ENCODE peak calls at places on chromosomes 16 and 17, in seven cellular contexts. One of them, this sample, is unnamed.
A peak's percentile ranks its signal among the peaks of the same experiment; 100 is the strongest.

GRCh38 chr16:23491490-23492391 is 18.6 kb downstream of the GGA2 start:
- DNase-seq in fibroblast of lung: peak; percentile 64
- DNase-seq in PC-3: peak; percentile 69
- DNase-seq in bronchial epithelial cell: peak; percentile 71
- DNase-seq in HCT116: no peak
- DNase-seq in BJ: no peak
- DNase-seq in cardiac muscle cell: peak; percentile 18
- DNase-seq in this sample: no peak

GRCh38 chr17:61970030-61970429 is 42.2 kb upstream of the INTS2 start:
- DNase-seq in fibroblast of lung: no peak
- DNase-seq in PC-3: no peak
- DNase-seq in bronchial epithelial cell: no peak
- DNase-seq in HCT116: no peak
- DNase-seq in BJ: no peak
- DNase-seq in cardiac muscle cell: peak; percentile 15
- DNase-seq in this sample: no peak

GRCh38 chr17:1852327-1852726 is 22.5 kb downstream of the RPA1 start:
- DNase-seq in fibroblast of lung: no peak
- DNase-seq in PC-3: no peak
- DNase-seq in bronchial epithelial cell: no peak
- DNase-seq in HCT116: no peak
- DNase-seq in BJ: no peak
- DNase-seq in cardiac muscle cell: no peak
- DNase-seq in this sample: no peak

GRCh38 chr17:75504347-75505151 is 10.8 kb downstream of the CASKIN2 start:
- DNase-seq in fibroblast of lung: no peak
- DNase-seq in PC-3: peak; percentile 65
- DNase-seq in bronchial epithelial cell: peak; percentile 20
- DNase-seq in HCT116: no peak
- DNase-seq in BJ: no peak
- DNase-seq in cardiac muscle cell: no peak
- DNase-seq in this sample: no peak

GRCh38 chr17:64507418-64507766 is 615 bp downstream of the CEP95 start:
- DNase-seq in fibroblast of lung: peak; percentile 79
- DNase-seq in PC-3: peak; percentile 79
- DNase-seq in bronchial epithelial cell: peak; percentile 69
- DNase-seq in HCT116: no peak
- DNase-seq in BJ: peak; percentile 17
- DNase-seq in cardiac muscle cell: peak; percentile 79
- DNase-seq in this sample: no peak

GRCh38 chr17:6245301-6245810 is 175.2 kb downstream of the WSCD1 start:
- DNase-seq in fibroblast of lung: no peak
- DNase-seq in PC-3: no peak
- DNase-seq in bronchial epithelial cell: no peak
- DNase-seq in HCT116: no peak
- DNase-seq in BJ: no peak
- DNase-seq in cardiac muscle cell: no peak
- DNase-seq in this sample: no peak

GRCh38 chr16:55668337-55669281 is 12.8 kb downstream of the SLC6A2 start:
- DNase-seq in fibroblast of lung: peak; percentile 15
- DNase-seq in PC-3: peak; percentile 59
- DNase-seq in bronchial epithelial cell: peak; percentile 98
- DNase-seq in HCT116: no peak
- DNase-seq in BJ: peak; percentile 9
- DNase-seq in cardiac muscle cell: peak; percentile 15
- DNase-seq in this sample: no peak

GRCh38 chr16:89357460-89357859 is 132.9 kb downstream of the ANKRD11 start:
- DNase-seq in fibroblast of lung: no peak
- DNase-seq in PC-3: no peak
- DNase-seq in bronchial epithelial cell: no peak
- DNase-seq in HCT116: no peak
- DNase-seq in BJ: no peak
- DNase-seq in cardiac muscle cell: no peak
- DNase-seq in this sample: no peak

GRCh38 chr17:76816590-76817135 is 51.5 kb upstream of the MGAT5B start:
- DNase-seq in fibroblast of lung: peak; percentile 35
- DNase-seq in PC-3: peak; percentile 79
- DNase-seq in bronchial epithelial cell: peak; percentile 34
- DNase-seq in HCT116: peak; percentile 63
- DNase-seq in BJ: no peak
- DNase-seq in cardiac muscle cell: peak; percentile 70
- DNase-seq in this sample: no peak

GRCh38 chr17:37503148-37503547 is 13.5 kb downstream of the DUSP14 start:
- DNase-seq in fibroblast of lung: no peak
- DNase-seq in PC-3: no peak
- DNase-seq in bronchial epithelial cell: no peak
- DNase-seq in HCT116: no peak
- DNase-seq in BJ: no peak
- DNase-seq in cardiac muscle cell: no peak
- DNase-seq in this sample: no peak

GRCh38 chr16:31880322-31880979 is 6.8 kb downstream of the ZNF267 start:
- DNase-seq in fibroblast of lung: peak; percentile 88
- DNase-seq in PC-3: peak; percentile 52
- DNase-seq in bronchial epithelial cell: peak; percentile 73
- DNase-seq in HCT116: no peak
- DNase-seq in BJ: no peak
- DNase-seq in cardiac muscle cell: peak; percentile 87
- DNase-seq in this sample: no peak

GRCh38 chr16:71453051-71453450 is 9.0 kb downstream of the ZNF23 start:
- DNase-seq in fibroblast of lung: no peak
- DNase-seq in PC-3: no peak
- DNase-seq in bronchial epithelial cell: no peak
- DNase-seq in HCT116: no peak
- DNase-seq in BJ: no peak
- DNase-seq in cardiac muscle cell: no peak
- DNase-seq in this sample: no peak

GRCh38 chr16:7509919-7510705 is 177.5 kb downstream of the RBFOX1 start:
- DNase-seq in fibroblast of lung: no peak
- DNase-seq in PC-3: no peak
- DNase-seq in bronchial epithelial cell: no peak
- DNase-seq in HCT116: no peak
- DNase-seq in BJ: no peak
- DNase-seq in cardiac muscle cell: no peak
- DNase-seq in this sample: no peak

GRCh38 chr16:87435399-87436224 is 43.5 kb downstream of the MAP1LC3B start:
- DNase-seq in fibroblast of lung: peak; percentile 87
- DNase-seq in PC-3: peak; percentile 43
- DNase-seq in bronchial epithelial cell: peak; percentile 67
- DNase-seq in HCT116: no peak
- DNase-seq in BJ: peak; percentile 46
- DNase-seq in cardiac muscle cell: peak; percentile 65
- DNase-seq in this sample: no peak

GRCh38 chr16:69796285-69797118 is 34.4 kb downstream of the WWP2 start:
- DNase-seq in fibroblast of lung: peak; percentile 63
- DNase-seq in PC-3: peak; percentile 67
- DNase-seq in bronchial epithelial cell: peak; percentile 67
- DNase-seq in HCT116: peak; percentile 45
- DNase-seq in BJ: no peak
- DNase-seq in cardiac muscle cell: peak; percentile 81
- DNase-seq in this sample: peak; percentile 24

GRCh38 chr16:9370071-9370491 is 278.6 kb downstream of the HAPSTR1 start:
- DNase-seq in fibroblast of lung: no peak
- DNase-seq in PC-3: no peak
- DNase-seq in bronchial epithelial cell: no peak
- DNase-seq in HCT116: no peak
- DNase-seq in BJ: no peak
- DNase-seq in cardiac muscle cell: no peak
- DNase-seq in this sample: no peak

GRCh38 chr17:79942011-79942405 is 93.7 kb downstream of the TBC1D16 start:
- DNase-seq in fibroblast of lung: no peak
- DNase-seq in PC-3: no peak
- DNase-seq in bronchial epithelial cell: no peak
- DNase-seq in HCT116: no peak
- DNase-seq in BJ: no peak
- DNase-seq in cardiac muscle cell: no peak
- DNase-seq in this sample: no peak

GRCh38 chr16:29023279-29024278 is 38.7 kb downstream of the LAT start:
- DNase-seq in fibroblast of lung: peak; percentile 10
- DNase-seq in PC-3: peak; percentile 51
- DNase-seq in bronchial epithelial cell: peak; percentile 45
- DNase-seq in HCT116: no peak
- DNase-seq in BJ: no peak
- DNase-seq in cardiac muscle cell: no peak
- DNase-seq in this sample: no peak

GRCh38 chr16:5361322-5361721 is 263.7 kb upstream of the EEF2KMT start:
- DNase-seq in fibroblast of lung: no peak
- DNase-seq in PC-3: no peak
- DNase-seq in bronchial epithelial cell: no peak
- DNase-seq in HCT116: no peak
- DNase-seq in BJ: no peak
- DNase-seq in cardiac muscle cell: no peak
- DNase-seq in this sample: no peak

GRCh38 chr16:50266337-50267091 is at the start of gene ADCY7:
- DNase-seq in fibroblast of lung: peak; percentile 91
- DNase-seq in PC-3: no peak
- DNase-seq in bronchial epithelial cell: peak; percentile 69
- DNase-seq in HCT116: peak; percentile 26
- DNase-seq in BJ: no peak
- DNase-seq in cardiac muscle cell: peak; percentile 87
- DNase-seq in this sample: peak; percentile 84

GRCh38 chr17:54899721-54900456 is 763 bp upstream of the TOM1L1 start:
- DNase-seq in fibroblast of lung: no peak
- DNase-seq in PC-3: no peak
- DNase-seq in bronchial epithelial cell: no peak
- DNase-seq in HCT116: no peak
- DNase-seq in BJ: no peak
- DNase-seq in cardiac muscle cell: no peak
- DNase-seq in this sample: no peak

GRCh38 chr17:29914819-29915537 is 15.1 kb downstream of the SSH2 start:
- DNase-seq in fibroblast of lung: no peak
- DNase-seq in PC-3: no peak
- DNase-seq in bronchial epithelial cell: no peak
- DNase-seq in HCT116: no peak
- DNase-seq in BJ: no peak
- DNase-seq in cardiac muscle cell: no peak
- DNase-seq in this sample: no peak

GRCh38 chr17:27241346-27241946 is 52.5 kb upstream of the WSB1 start:
- DNase-seq in fibroblast of lung: peak; percentile 64
- DNase-seq in PC-3: peak; percentile 95
- DNase-seq in bronchial epithelial cell: peak; percentile 97
- DNase-seq in HCT116: peak; percentile 41
- DNase-seq in BJ: no peak
- DNase-seq in cardiac muscle cell: peak; percentile 48
- DNase-seq in this sample: peak; percentile 67

GRCh38 chr17:63634816-63635215 is 12.6 kb downstream of the MAP3K3 start:
- DNase-seq in fibroblast of lung: no peak
- DNase-seq in PC-3: no peak
- DNase-seq in bronchial epithelial cell: no peak
- DNase-seq in HCT116: no peak
- DNase-seq in BJ: no peak
- DNase-seq in cardiac muscle cell: no peak
- DNase-seq in this sample: no peak

GRCh38 chr16:84527486-84528269 is 23.2 kb upstream of the MEAK7 start:
- DNase-seq in fibroblast of lung: no peak
- DNase-seq in PC-3: no peak
- DNase-seq in bronchial epithelial cell: no peak
- DNase-seq in HCT116: no peak
- DNase-seq in BJ: no peak
- DNase-seq in cardiac muscle cell: peak; percentile 29
- DNase-seq in this sample: no peak

GRCh38 chr16:20803561-20804214 is 2.6 kb downstream of the ERI2 start:
- DNase-seq in fibroblast of lung: no peak
- DNase-seq in PC-3: no peak
- DNase-seq in bronchial epithelial cell: no peak
- DNase-seq in HCT116: no peak
- DNase-seq in BJ: no peak
- DNase-seq in cardiac muscle cell: no peak
- DNase-seq in this sample: no peak

GRCh38 chr16:11123666-11124065 is 132.3 kb downstream of the SOCS1 start:
- DNase-seq in fibroblast of lung: no peak
- DNase-seq in PC-3: no peak
- DNase-seq in bronchial epithelial cell: no peak
- DNase-seq in HCT116: no peak
- DNase-seq in BJ: no peak
- DNase-seq in cardiac muscle cell: no peak
- DNase-seq in this sample: no peak

DNA sequence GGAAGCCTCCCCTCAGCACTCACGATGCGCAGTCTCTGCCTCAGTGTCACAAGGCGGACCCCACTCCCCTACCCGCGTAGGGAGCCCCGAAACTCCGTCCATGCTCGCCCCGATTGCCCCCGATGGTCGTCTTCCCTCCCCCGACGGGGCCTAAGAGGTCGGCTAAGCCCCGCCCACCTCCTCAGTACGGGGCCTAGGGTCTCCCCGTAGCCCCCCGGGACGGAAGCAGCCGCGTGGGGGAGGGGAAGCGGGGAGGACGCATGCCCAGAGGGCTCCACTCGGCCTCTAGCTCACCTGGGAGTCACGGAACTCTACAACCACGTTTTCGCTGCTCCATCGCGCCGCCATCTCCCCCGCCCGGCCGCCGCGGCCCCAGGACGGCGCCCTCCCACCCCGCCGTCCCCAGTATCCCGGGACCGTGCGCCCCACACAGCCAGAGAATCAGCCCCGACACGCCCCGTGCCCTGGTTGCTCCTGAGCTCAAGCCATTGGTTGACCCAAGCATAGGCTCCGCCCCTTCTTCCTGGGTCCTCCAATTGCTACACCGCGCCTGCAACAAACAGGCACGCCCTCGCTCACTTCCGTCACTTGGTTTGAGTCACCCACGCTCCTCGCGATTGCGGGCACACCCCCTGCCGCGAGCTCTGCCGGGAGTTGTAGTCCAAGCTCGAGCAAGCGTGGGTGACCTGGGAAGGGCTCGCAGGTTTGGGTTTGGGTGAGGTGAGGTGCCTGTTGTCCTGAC is at the start of gene WDR59:
- DNase-seq in fibroblast of lung: peak; percentile 99
- DNase-seq in PC-3: peak; percentile 98
- DNase-seq in bronchial epithelial cell: peak; percentile 99
- DNase-seq in HCT116: peak; percentile 99
- DNase-seq in BJ: peak; percentile 95
- DNase-seq in cardiac muscle cell: peak; percentile 99
- DNase-seq in this sample: peak; percentile 95
- TF ChIP-seq CTCF in fibroblast of lung: no peak
- TF ChIP-seq CTCF in PC-3: no peak
- TF ChIP-seq CTCF in bronchial epithelial cell: no peak
- TF ChIP-seq CTCF in HCT116: no peak
- TF ChIP-seq CTCF in BJ: no peak
- TF ChIP-seq CTCF in cardiac muscle cell: no peak
- TF ChIP-seq CTCF in this sample: no peak

GRCh38 chr16:4123617-4124300 is 7.5 kb upstream of the ADCY9 start:
- DNase-seq in fibroblast of lung: peak; percentile 62
- DNase-seq in PC-3: peak; percentile 32
- DNase-seq in bronchial epithelial cell: no peak
- DNase-seq in HCT116: no peak
- DNase-seq in BJ: no peak
- DNase-seq in cardiac muscle cell: no peak
- DNase-seq in this sample: no peak
- H3K4me3 ChIP-seq in fibroblast of lung: no peak overlapping the region
- H3K4me3 ChIP-seq in PC-3: no peak overlapping the region
- H3K4me3 ChIP-seq in bronchial epithelial cell: no peak overlapping the region
- H3K4me3 ChIP-seq in HCT116: no peak overlapping the region
- H3K4me3 ChIP-seq in BJ: no peak overlapping the region
- H3K4me3 ChIP-seq in cardiac muscle cell: no peak overlapping the region
- H3K4me3 ChIP-seq in this sample: no peak overlapping the region

GRCh38 chr17:82223517-82223916 is 5.3 kb upstream of the SLC16A3 start:
- DNase-seq in fibroblast of lung: no peak
- DNase-seq in PC-3: no peak
- DNase-seq in bronchial epithelial cell: no peak
- DNase-seq in HCT116: no peak
- DNase-seq in BJ: no peak
- DNase-seq in cardiac muscle cell: no peak
- DNase-seq in this sample: no peak
- H3K36me3 ChIP-seq in fibroblast of lung: no peaks in the 10 kb centered on the region
- H3K36me3 ChIP-seq in PC-3: no peaks in the 10 kb centered on the region
- H3K36me3 ChIP-seq in bronchial epithelial cell: no peaks in the 10 kb centered on the region
- H3K36me3 ChIP-seq in HCT116: no peaks in the 10 kb centered on the region
- H3K36me3 ChIP-seq in BJ: no peaks in the 10 kb centered on the region
- H3K36me3 ChIP-seq in cardiac muscle cell: no peaks in the 10 kb centered on the region
- H3K36me3 ChIP-seq in this sample: no peaks in the 10 kb centered on the region

GRCh38 chr17:57955183-57955952 is at the start of gene CUEDC1:
- DNase-seq in fibroblast of lung: peak; percentile 51
- DNase-seq in PC-3: peak; percentile 74
- DNase-seq in bronchial epithelial cell: no peak
- DNase-seq in HCT116: no peak
- DNase-seq in BJ: no peak
- DNase-seq in cardiac muscle cell: peak; percentile 70
- DNase-seq in this sample: peak; percentile 57
- TF ChIP-seq CTCF in fibroblast of lung: no peak
- TF ChIP-seq CTCF in PC-3: no peak
- TF ChIP-seq CTCF in bronchial epithelial cell: peak; percentile 19
- TF ChIP-seq CTCF in HCT116: no peak
- TF ChIP-seq CTCF in BJ: peak; percentile 26
- TF ChIP-seq CTCF in cardiac muscle cell: no peak
- TF ChIP-seq CTCF in this sample: no peak